ENCODE peak calls at places on chromosomes 16 and 17, in eight cellular contexts. E is stimulated activated CD4-positive, alpha-beta T cell treated with anti-CD3 and anti-CD28 coated beads, Interleukin-4, amount 100 ng/mL, for 1 hour; A is hippocampal formation; U is activated T-cell treated with anti-CD3 and anti-CD28 coated beads for 1 hour; T is fibroblast of the aortic adventitia; B is astrocyte of the spinal cord; D is RPMI8226; W is heart left ventricle. O is an unnamed sample.

GRCh38 chr17:27776882-27777624 is 23.3 kb downstream of the NOS2 start:
- DNase-seq in A (no peak), E (no peak), D (no peak), W (no peak), T (no peak), B (no peak), U (no peak), O (no peak)

GRCh38 chr17:82332669-82333278 is 792 bp downstream of the SECTM1 start:
- DNase-seq in U (no peak), D (peak; percentile 93), E (no peak), A (no peak), W (no peak), T (peak; percentile 48), B (peak; percentile 45), O (no peak)

GRCh38 chr16:48433849-48434530 is 48.8 kb upstream of the SIAH1 start:
- DNase-seq in E (no peak), A (no peak), D (no peak), U (no peak), T (no peak), B (no peak), W (no peak), O (no peak)

GRCh38 chr17:45052052-45052772 is 780 bp upstream of the DCAKD start:
- DNase-seq in E (peak; percentile 13), T (no peak), D (peak; percentile 51), U (peak; percentile 7), W (peak; percentile 58), B (peak; percentile 28), A (no peak), O (peak; percentile 34)

GRCh38 chr17:66920965-66921364 is 43.5 kb upstream of the CACNG4 start:
- DNase-seq in W (no peak), E (no peak), D (no peak), B (no peak), A (no peak), U (no peak), T (peak; percentile 2), O (no peak)

GRCh38 chr17:62627904-62628603 is 584 bp downstream of the MRC2 start:
- DNase-seq in B (peak; percentile 82), E (peak; percentile 61), D (no peak), T (peak; percentile 82), U (peak; percentile 17), W (no peak), A (no peak), O (no peak)

GRCh38 chr17:69597898-69598692 is 183.6 kb downstream of the MAP2K6 start:
- DNase-seq in D (no peak), W (no peak), U (no peak), B (peak; percentile 52), E (no peak), T (peak; percentile 37), A (no peak), O (no peak)

GRCh38 chr17:39979865-39980401 is 674 bp upstream of the PSMD3 start:
- DNase-seq in U (peak; percentile 7), W (no peak), B (no peak), A (no peak), D (peak; percentile 35), E (peak; percentile 21), T (no peak), O (no peak)

GRCh38 chr16:24013733-24014645 is 178.2 kb downstream of the PRKCB start:
- DNase-seq in E (peak; percentile 52), U (peak; percentile 23), W (no peak), B (no peak), A (no peak), T (no peak), D (peak; percentile 87), O (peak; percentile 31)

GRCh38 chr16:69150146-69150865 is 17.9 kb downstream of the UTP4 start:
- DNase-seq in D (peak; percentile 78), W (peak; percentile 46), B (peak; percentile 80), A (peak; percentile 68), T (peak; percentile 88), E (no peak), U (no peak), O (no peak)

GRCh38 chr17:38591759-38592241 is 14.0 kb downstream of the SRCIN1 start:
- DNase-seq in E (no peak), T (no peak), A (no peak), W (no peak), U (no peak), B (peak; percentile 9), D (peak; percentile 59), O (no peak)

GRCh38 chr17:34090593-34090992 is 164.5 kb upstream of the CCL2 start:
- DNase-seq in E (no peak), W (no peak), T (no peak), U (no peak), B (no peak), A (no peak), D (no peak), O (no peak)

GRCh38 chr17:82692268-82692667 is 6.2 kb downstream of the RAB40B start:
- DNase-seq in E (no peak), A (no peak), U (no peak), W (no peak), B (no peak), D (no peak), T (no peak), O (no peak)

GRCh38 chr17:30526401-30526800 is 49.2 kb downstream of the GOSR1 start:
- DNase-seq in D (no peak), T (no peak), A (no peak), B (no peak), U (no peak), E (no peak), W (no peak), O (no peak)

GRCh38 chr17:27424941-27425340 is 31.3 kb upstream of the KSR1 start:
- DNase-seq in U (no peak), W (no peak), A (no peak), E (no peak), T (no peak), D (no peak), B (no peak), O (no peak)

GRCh38 chr16:66382171-66382965 is 15.9 kb downstream of the CDH5 start:
- DNase-seq in U (no peak), B (peak; percentile 85), T (peak; percentile 78), W (peak; percentile 60), A (no peak), D (no peak), E (no peak), O (no peak)

GRCh38 chr16:75258807-75259141 is 7.3 kb upstream of the BCAR1 start:
- DNase-seq in W (no peak), E (no peak), U (no peak), B (no peak), D (no peak), A (no peak), T (no peak), O (no peak)

GRCh38 chr16:51134269-51134812 is 16.7 kb downstream of the SALL1 start:
- DNase-seq in T (no peak), B (no peak), D (no peak), W (no peak), A (no peak), E (no peak), U (no peak), O (no peak)

GRCh38 chr17:14389656-14390055 is 88.8 kb downstream of the HS3ST3B1 start:
- DNase-seq in D (no peak), B (no peak), W (no peak), E (no peak), A (no peak), U (no peak), T (no peak), O (no peak)

GRCh38 chr17:51653902-51654301 is 393.6 kb downstream of the UTP18 start:
- DNase-seq in A (no peak), W (no peak), U (no peak), D (no peak), B (no peak), E (no peak), T (no peak), O (no peak)

GRCh38 chr17:42243493-42243982 is 32.7 kb downstream of the STAT5B start:
- DNase-seq in B (no peak), W (no peak), U (no peak), D (no peak), E (no peak), A (no peak), T (no peak), O (no peak)

O was measured in CD8-positive, alpha-beta T cell.